ENCODE peak calls at places on chromosomes 2 and 18, in six cellular contexts. F is Calu3; X is AG09309; S is activated T-helper 1 cell treated with anti-CD3 and anti-CD28 coated beads, Interleukin-2, amount 50 U/mL, for 16 hours; O is CD4-positive, alpha-beta memory T cell; R is amygdala. A is an unnamed sample.

GRCh38 chr18:50994031-50994430 is 26.2 kb downstream of the ELAC1 start:
- DNase-seq in S (no peak), X (no peak), R (no peak), F (no peak), O (no peak), A (no peak)

GRCh38 chr2:47230418-47230817 is 75.3 kb upstream of the STPG4 start:
- DNase-seq in X (no peak), R (no peak), F (no peak), O (no peak), S (no peak), A (peak)

GRCh38 chr18:33755918-33756590 is 178.0 kb downstream of the ASXL3 start:
- DNase-seq in X (peak), R (no peak), F (peak), O (no peak), S (no peak), A (no peak)

GRCh38 chr18:26655010-26655613 is 106.8 kb upstream of the KCTD1 start:
- DNase-seq in F (no peak), X (no peak), O (no peak), R (no peak), S (no peak), A (no peak)

GRCh38 chr2:113171359-113172075 is 2.3 kb upstream of the PSD4 start:
- DNase-seq in F (no peak), R (no peak), O (no peak), X (no peak), S (no peak), A (no peak)

GRCh38 chr2:201806442-201806841 is at the start of gene CDK15:
- DNase-seq in O (no peak), S (no peak), F (no peak), X (no peak), R (no peak), A (no peak)

GRCh38 chr18:22177496-22177866 is 8.1 kb downstream of the GATA6 start:
- DNase-seq in X (no peak), F (no peak), S (no peak), O (no peak), R (no peak), A (no peak)

GRCh38 chr2:62478093-62478580 is 27.9 kb downstream of the TMEM17 start:
- DNase-seq in R (no peak), O (no peak), F (peak), S (no peak), X (no peak), A (no peak)

GRCh38 chr2:221741496-221742211 is 169.6 kb upstream of the EPHA4 start:
- DNase-seq in S (no peak), R (no peak), X (no peak), F (no peak), O (no peak), A (no peak)

GRCh38 chr18:35610089-35610488 is 28.5 kb downstream of the GALNT1 start:
- DNase-seq in F (no peak), X (no peak), O (no peak), R (no peak), S (no peak), A (no peak)

GRCh38 chr2:47389692-47390091 is 13.3 kb upstream of the MSH2 start:
- DNase-seq in O (no peak), F (no peak), X (no peak), R (no peak), S (no peak), A (no peak)

GRCh38 chr2:133777607-133778006 is 209.3 kb upstream of the NCKAP5 start:
- DNase-seq in F (peak), R (no peak), O (no peak), X (no peak), S (no peak), A (no peak)

GRCh38 chr2:222805591-222806304 is 55.1 kb upstream of the ACSL3 start:
- DNase-seq in S (no peak), O (no peak), X (peak), F (peak), R (no peak), A (no peak)

GRCh38 chr2:211247751-211248150 is 691.4 kb downstream of the CPS1 start:
- DNase-seq in F (no peak), X (no peak), S (no peak), R (no peak), O (no peak), A (no peak)

GRCh38 chr2:204251977-204252376 is 293.3 kb upstream of the PARD3B start:
- DNase-seq in X (no peak), O (no peak), F (no peak), S (no peak), R (no peak), A (no peak)

GRCh38 chr2:236345081-236345714 is 81.0 kb upstream of the ASB18 start:
- DNase-seq in O (no peak), S (no peak), R (no peak), F (no peak), X (no peak), A (no peak)

GRCh38 chr2:241884951-241885700 is 15.6 kb downstream of the RTP5 start:
- DNase-seq in F (no peak), X (no peak), R (no peak), O (no peak), S (no peak), A (no peak)

GRCh38 chr2:44932564-44933392 is 8.7 kb upstream of the SIX3 start:
- DNase-seq in O (no peak), F (no peak), S (no peak), R (no peak), X (no peak), A (no peak)

GRCh38 chr2:61338447-61338846 is 132.4 kb downstream of the USP34 start:
- DNase-seq in S (no peak), R (no peak), X (no peak), F (no peak), O (no peak), A (no peak)

GRCh38 chr18:37393945-37394609 is 171.5 kb downstream of the CELF4 start:
- DNase-seq in F (peak), X (peak), S (no peak), R (peak), O (no peak), A (peak)

GRCh38 chr2:215271466-215271865 is 40.4 kb upstream of the ATIC start:
- DNase-seq in S (no peak), O (no peak), R (no peak), X (no peak), F (no peak), A (no peak)

GRCh38 chr18:50559750-50560680 is at the start of gene MAPK4:
- DNase-seq in F (peak), R (no peak), X (no peak), O (no peak), S (no peak), A (no peak)

GRCh38 chr2:239169311-239170048 is 231.3 kb downstream of the HDAC4 start:
- DNase-seq in R (no peak), F (no peak), S (no peak), O (no peak), X (no peak), A (no peak)

GRCh38 chr2:167438206-167438605 is 549.9 kb downstream of the XIRP2 start:
- DNase-seq in S (no peak), X (no peak), R (no peak), F (peak), O (no peak), A (no peak)

GRCh38 chr2:225737556-225737955 is 338.0 kb downstream of the NYAP2 start:
- DNase-seq in S (no peak), R (no peak), O (no peak), X (no peak), F (peak), A (no peak)

GRCh38 chr18:43589611-43590151 is 312.4 kb upstream of the SYT4 start:
- DNase-seq in X (no peak), O (no peak), F (no peak), R (no peak), S (no peak), A (no peak)

GRCh38 chr2:169010633-169011460 is 20.3 kb downstream of the ABCB11 start:
- DNase-seq in O (no peak), F (peak), X (no peak), S (no peak), R (no peak), A (no peak)

GRCh38 chr18:51522821-51523220 is 325.3 kb upstream of the MEX3C start:
- DNase-seq in S (no peak), X (no peak), R (no peak), O (no peak), F (no peak), A (no peak)

GRCh38 chr2:136376798-136377211 is 258.9 kb upstream of the CXCR4 start:
- DNase-seq in X (no peak), F (no peak), O (no peak), R (no peak), S (no peak), A (no peak)

GRCh38 chr2:241649414-241649813 is 11.9 kb downstream of the ATG4B start:
- DNase-seq in F (no peak), R (no peak), S (no peak), X (no peak), O (no peak), A (no peak)

GRCh38 chr2:237315170-237315880 is 98.6 kb downstream of the COL6A3 start:
- DNase-seq in X (peak), S (no peak), O (no peak), F (peak), R (peak), A (no peak)

A was measured in nucleus accumbens.